ENCODE peak calls at places on chromosomes 11 and 22, in five cellular contexts. One of them, this sample, is unnamed.

GRCh38 chr11:11960687-11961086 is 47.7 kb downstream of the DKK3 start:
- DNase-seq in kidney epithelial cell: no peak
- DNase-seq in SJCRH30: no peak
- DNase-seq in adrenal gland: no peak
- DNase-seq in left cardiac atrium: no peak
- DNase-seq in this sample: no peak

GRCh38 chr11:112805658-112806057 is 155.6 kb upstream of the NCAM1 start:
- DNase-seq in kidney epithelial cell: no peak
- DNase-seq in adrenal gland: no peak
- DNase-seq in SJCRH30: no peak
- DNase-seq in left cardiac atrium: no peak
- DNase-seq in this sample: no peak

GRCh38 chr22:50626314-50626855 is 1.6 kb downstream of the ARSA start:
- DNase-seq in left cardiac atrium: no peak
- DNase-seq in SJCRH30: peak
- DNase-seq in adrenal gland: no peak
- DNase-seq in kidney epithelial cell: no peak
- DNase-seq in this sample: no peak

GRCh38 chr11:92480519-92480918 is 255.9 kb downstream of the FAT3 start:
- DNase-seq in left cardiac atrium: no peak
- DNase-seq in kidney epithelial cell: no peak
- DNase-seq in adrenal gland: no peak
- DNase-seq in SJCRH30: no peak
- DNase-seq in this sample: no peak

GRCh38 chr11:24163146-24163545 is 333.7 kb upstream of the LUZP2 start:
- DNase-seq in kidney epithelial cell: peak
- DNase-seq in SJCRH30: no peak
- DNase-seq in adrenal gland: no peak
- DNase-seq in left cardiac atrium: no peak
- DNase-seq in this sample: peak

GRCh38 chr11:58844600-58844999 is at the start of gene GLYATL2:
- DNase-seq in SJCRH30: no peak
- DNase-seq in kidney epithelial cell: no peak
- DNase-seq in adrenal gland: no peak
- DNase-seq in left cardiac atrium: no peak
- DNase-seq in this sample: peak

GRCh38 chr22:50032941-50033601 is 20.5 kb upstream of the IL17REL start:
- DNase-seq in adrenal gland: no peak
- DNase-seq in left cardiac atrium: no peak
- DNase-seq in SJCRH30: peak
- DNase-seq in kidney epithelial cell: no peak
- DNase-seq in this sample: no peak

GRCh38 chr22:46730568-46731245 is 7.3 kb downstream of the CERK start:
- DNase-seq in SJCRH30: peak
- DNase-seq in left cardiac atrium: no peak
- DNase-seq in kidney epithelial cell: no peak
- DNase-seq in adrenal gland: no peak
- DNase-seq in this sample: peak

GRCh38 chr11:36452231-36452630 is 57.8 kb downstream of the TRAF6 start:
- DNase-seq in adrenal gland: no peak
- DNase-seq in SJCRH30: peak
- DNase-seq in kidney epithelial cell: no peak
- DNase-seq in left cardiac atrium: no peak
- DNase-seq in this sample: peak

GRCh38 chr22:35418088-35418487 is 18.1 kb downstream of the MCM5 start:
- DNase-seq in left cardiac atrium: no peak
- DNase-seq in SJCRH30: no peak
- DNase-seq in adrenal gland: no peak
- DNase-seq in kidney epithelial cell: no peak
- DNase-seq in this sample: no peak

GRCh38 chr22:22943521-22944267 is 56.1 kb downstream of the IGLL5 start:
- DNase-seq in SJCRH30: no peak
- DNase-seq in kidney epithelial cell: no peak
- DNase-seq in left cardiac atrium: no peak
- DNase-seq in adrenal gland: no peak
- DNase-seq in this sample: no peak

GRCh38 chr11:104120493-104121200 is 43.3 kb downstream of the PDGFD start:
- DNase-seq in kidney epithelial cell: no peak
- DNase-seq in left cardiac atrium: no peak
- DNase-seq in adrenal gland: no peak
- DNase-seq in SJCRH30: peak
- DNase-seq in this sample: no peak

GRCh38 chr22:36017661-36018091 is 10.9 kb downstream of the RBFOX2 start:
- DNase-seq in left cardiac atrium: no peak
- DNase-seq in adrenal gland: no peak
- DNase-seq in SJCRH30: no peak
- DNase-seq in kidney epithelial cell: no peak
- DNase-seq in this sample: no peak

GRCh38 chr11:47407746-47408590 is at the start of gene SLC39A13:
- DNase-seq in kidney epithelial cell: peak
- DNase-seq in adrenal gland: peak
- DNase-seq in left cardiac atrium: peak
- DNase-seq in SJCRH30: peak
- DNase-seq in this sample: peak

GRCh38 chr22:27137809-27138400 is 480.5 kb downstream of the MIAT start:
- DNase-seq in left cardiac atrium: no peak
- DNase-seq in SJCRH30: peak
- DNase-seq in adrenal gland: no peak
- DNase-seq in kidney epithelial cell: no peak
- DNase-seq in this sample: no peak

GRCh38 chr11:13007182-13007581 is 1.9 kb upstream of the RASSF10 start:
- DNase-seq in left cardiac atrium: no peak
- DNase-seq in kidney epithelial cell: no peak
- DNase-seq in SJCRH30: no peak
- DNase-seq in adrenal gland: no peak
- DNase-seq in this sample: no peak

GRCh38 chr11:36508743-36509142 is 1.3 kb downstream of the TRAF6 start:
- DNase-seq in adrenal gland: no peak
- DNase-seq in SJCRH30: no peak
- DNase-seq in kidney epithelial cell: no peak
- DNase-seq in left cardiac atrium: no peak
- DNase-seq in this sample: peak

GRCh38 chr11:27571151-27571840 is 64.7 kb upstream of the LIN7C start:
- DNase-seq in adrenal gland: no peak
- DNase-seq in SJCRH30: peak
- DNase-seq in kidney epithelial cell: no peak
- DNase-seq in left cardiac atrium: no peak
- DNase-seq in this sample: no peak

GRCh38 chr11:62542750-62543567 is 3.6 kb downstream of the AHNAK start:
- DNase-seq in kidney epithelial cell: no peak
- DNase-seq in SJCRH30: peak
- DNase-seq in left cardiac atrium: peak
- DNase-seq in adrenal gland: peak
- DNase-seq in this sample: peak

GRCh38 chr11:45336136-45336535 is 50.0 kb upstream of the SYT13 start:
- DNase-seq in left cardiac atrium: no peak
- DNase-seq in adrenal gland: no peak
- DNase-seq in kidney epithelial cell: no peak
- DNase-seq in SJCRH30: no peak
- DNase-seq in this sample: no peak

GRCh38 chr11:77154381-77155081 is 26.5 kb downstream of the MYO7A start:
- DNase-seq in SJCRH30: peak
- DNase-seq in left cardiac atrium: peak
- DNase-seq in adrenal gland: peak
- DNase-seq in kidney epithelial cell: no peak
- DNase-seq in this sample: peak

GRCh38 chr11:3952715-3953114 is 97.3 kb downstream of the STIM1 start:
- DNase-seq in adrenal gland: no peak
- DNase-seq in kidney epithelial cell: no peak
- DNase-seq in SJCRH30: no peak
- DNase-seq in left cardiac atrium: no peak
- DNase-seq in this sample: no peak

GRCh38 chr11:118938491-118939411 is 13.0 kb upstream of the BCL9L start:
- DNase-seq in kidney epithelial cell: peak
- DNase-seq in left cardiac atrium: no peak
- DNase-seq in SJCRH30: no peak
- DNase-seq in adrenal gland: no peak
- DNase-seq in this sample: peak

GRCh38 chr11:4025957-4026324 is 68.7 kb upstream of the RRM1 start:
- DNase-seq in SJCRH30: no peak
- DNase-seq in left cardiac atrium: no peak
- DNase-seq in adrenal gland: no peak
- DNase-seq in kidney epithelial cell: no peak
- DNase-seq in this sample: peak

GRCh38 chr22:24427500-24428164 is at the start of gene ADORA2A:
- DNase-seq in adrenal gland: no peak
- DNase-seq in SJCRH30: no peak
- DNase-seq in kidney epithelial cell: no peak
- DNase-seq in left cardiac atrium: no peak
- DNase-seq in this sample: no peak

GRCh38 chr22:43642807-43643206 is 169.3 kb downstream of the EFCAB6 start:
- DNase-seq in kidney epithelial cell: no peak
- DNase-seq in left cardiac atrium: no peak
- DNase-seq in adrenal gland: no peak
- DNase-seq in SJCRH30: no peak
- DNase-seq in this sample: no peak

GRCh38 chr11:98630736-98631135 is 390.0 kb upstream of the CNTN5 start:
- DNase-seq in left cardiac atrium: no peak
- DNase-seq in adrenal gland: no peak
- DNase-seq in kidney epithelial cell: no peak
- DNase-seq in SJCRH30: no peak
- DNase-seq in this sample: no peak

GRCh38 chr11:76768091-76769047 is 14.8 kb upstream of the TSKU start:
- DNase-seq in SJCRH30: peak
- DNase-seq in left cardiac atrium: peak
- DNase-seq in adrenal gland: peak
- DNase-seq in kidney epithelial cell: no peak
- DNase-seq in this sample: peak

GRCh38 chr22:45094826-45095225 is 68.9 kb upstream of the NUP50 start:
- DNase-seq in SJCRH30: no peak
- DNase-seq in left cardiac atrium: no peak
- DNase-seq in adrenal gland: no peak
- DNase-seq in kidney epithelial cell: no peak
- DNase-seq in this sample: no peak

This sample was measured in myocyte.